ENCODE peak calls at places on chromosomes 5 and 9, in six cellular contexts. Z is A549; V is activated CD8-positive, alpha-beta T cell treated with anti-CD3 and anti-CD28 coated beads for 36 hours; Y is CD4-positive, alpha-beta T cell; M is tibial artery; S is fibroblast of pulmonary artery. C is an unnamed sample.
A peak's percentile ranks its signal among the peaks of the same experiment; 100 is the strongest.

GRCh38 chr9:86057491-86057890 is 41.9 kb downstream of the GOLM1 start:
- DNase-seq in Z (no peak), V (no peak), Y (no peak), M (no peak), S (no peak), C (no peak)

GRCh38 chr5:178212241-178213002 is 8.1 kb downstream of the HNRNPAB start:
- DNase-seq in Z (no peak), V (no peak), Y (no peak), M (no peak), S (no peak), C (no peak)

GRCh38 chr9:5553211-5553610 is 42.9 kb downstream of the PDCD1LG2 start:
- DNase-seq in Z (no peak), V (no peak), Y (no peak), M (no peak), S (peak; percentile 81), C (peak; percentile 89)

GRCh38 chr9:16601991-16602390 is 268.5 kb downstream of the BNC2 start:
- DNase-seq in Z (no peak), V (no peak), Y (no peak), M (no peak), S (no peak), C (no peak)

GRCh38 chr9:107905313-107906027 is 415.9 kb upstream of the KLF4 start:
- DNase-seq in Z (no peak), V (no peak), Y (no peak), M (no peak), S (no peak), C (no peak)

GRCh38 chr5:92505145-92505544 is 1075.9 kb downstream of the NR2F1-AS1 start:
- DNase-seq in Z (no peak), V (no peak), Y (no peak), M (no peak), S (peak; percentile 37), C (peak; percentile 53)

GRCh38 chr5:127912411-127912810 is 171.2 kb upstream of the SLC12A2 start:
- DNase-seq in Z (no peak), V (no peak), Y (no peak), M (no peak), S (no peak), C (no peak)

GRCh38 chr9:87684627-87685204 is 41.2 kb upstream of the CTSL start:
- DNase-seq in Z (peak; percentile 73), V (no peak), Y (no peak), M (no peak), S (peak; percentile 52), C (peak; percentile 24)

GRCh38 chr9:117121331-117121730 is 293.5 kb downstream of the ASTN2 start:
- DNase-seq in Z (no peak), V (no peak), Y (no peak), M (no peak), S (peak; percentile 13), C (no peak)

GRCh38 chr9:131630206-131630831 is 85.0 kb downstream of the PRRT1B start:
- DNase-seq in Z (no peak), V (peak; percentile 38), Y (no peak), M (no peak), S (no peak), C (no peak)

GRCh38 chr5:141878186-141878770 is at the start of gene PCDH1:
- DNase-seq in Z (no peak), V (no peak), Y (peak; percentile 34), M (no peak), S (peak; percentile 27), C (peak; percentile 14)

GRCh38 chr5:94174748-94175411 is 433.5 kb upstream of the POU5F2 start:
- DNase-seq in Z (no peak), V (no peak), Y (no peak), M (no peak), S (peak; percentile 13), C (peak; percentile 69)

GRCh38 chr9:83981126-83981871 is 694 bp downstream of the RMI1 start:
- DNase-seq in Z (peak; percentile 52), V (no peak), Y (no peak), M (peak; percentile 37), S (peak; percentile 46), C (peak; percentile 35)

GRCh38 chr5:176863041-176863764 is 35.9 kb downstream of the HK3 start:
- DNase-seq in Z (no peak), V (no peak), Y (no peak), M (no peak), S (no peak), C (no peak)

GRCh38 chr9:84874583-84874982 is 205.1 kb downstream of the NTRK2 start:
- DNase-seq in Z (no peak), V (no peak), Y (no peak), M (no peak), S (peak; percentile 44), C (no peak)

GRCh38 chr9:115672477-115673316 is 480.9 kb upstream of the PAPPA start:
- DNase-seq in Z (peak; percentile 84), V (no peak), Y (no peak), M (no peak), S (peak; percentile 96), C (peak; percentile 99)

GRCh38 chr5:128213340-128213739 is 129.8 kb downstream of the SLC12A2 start:
- DNase-seq in Z (peak; percentile 24), V (peak; percentile 63), Y (no peak), M (no peak), S (peak; percentile 89), C (peak; percentile 77)

GRCh38 chr9:130701059-130702022 is 7.8 kb downstream of the EXOSC2 start:
- DNase-seq in Z (peak; percentile 71), V (peak; percentile 83), Y (peak; percentile 62), M (peak; percentile 71), S (peak; percentile 90), C (peak; percentile 88)

GRCh38 chr9:131582466-131583341 is 37.4 kb downstream of the PRRT1B start:
- DNase-seq in Z (no peak), V (no peak), Y (no peak), M (no peak), S (no peak), C (no peak)

GRCh38 chr5:68449380-68449779 is 233.8 kb downstream of the PIK3R1 start:
- DNase-seq in Z (no peak), V (no peak), Y (no peak), M (peak; percentile 45), S (no peak), C (no peak)

GRCh38 chr9:100554935-100555401 is 22.9 kb upstream of the CAVIN4 start:
- DNase-seq in Z (no peak), V (no peak), Y (no peak), M (no peak), S (peak; percentile 40), C (peak; percentile 64)

GRCh38 chr5:43313854-43314457 is 744 bp upstream of the HMGCS1 start:
- DNase-seq in Z (no peak), V (peak; percentile 14), Y (no peak), M (no peak), S (peak; percentile 51), C (no peak)

GRCh38 chr9:34992376-34992951 is 2.9 kb downstream of the DNAJB5 start:
- DNase-seq in Z (no peak), V (peak; percentile 85), Y (peak; percentile 21), M (peak; percentile 76), S (peak; percentile 89), C (peak; percentile 94)

GRCh38 chr5:128121679-128122078 is 38.1 kb downstream of the SLC12A2 start:
- DNase-seq in Z (no peak), V (no peak), Y (no peak), M (no peak), S (peak; percentile 38), C (no peak)

GRCh38 chr5:24633705-24634325 is 11.0 kb downstream of the CDH10 start:
- DNase-seq in Z (peak; percentile 11), V (peak; percentile 2), Y (no peak), M (no peak), S (peak; percentile 53), C (peak; percentile 11)

GRCh38 chr5:171453988-171454387 is 34.5 kb downstream of the FGF18 start:
- DNase-seq in Z (no peak), V (no peak), Y (no peak), M (no peak), S (no peak), C (no peak)

GRCh38 chr9:114718801-114719221 is 36.8 kb upstream of the TEX48 start:
- DNase-seq in Z (no peak), V (peak; percentile 98), Y (peak; percentile 65), M (no peak), S (no peak), C (no peak)

GRCh38 chr9:36731068-36731467 is 158.4 kb downstream of the MELK start:
- DNase-seq in Z (no peak), V (no peak), Y (no peak), M (no peak), S (no peak), C (no peak)

GRCh38 chr5:17000296-17000939 is 64.3 kb upstream of the MYO10 start:
- DNase-seq in Z (peak; percentile 39), V (no peak), Y (no peak), M (no peak), S (peak; percentile 93), C (peak; percentile 98)

GRCh38 chr5:150398432-150399157 is 14.1 kb downstream of the CD74 start:
- DNase-seq in Z (peak; percentile 47), V (peak; percentile 40), Y (peak; percentile 23), M (no peak), S (no peak), C (no peak)
- TF ChIP-seq CTCF in Z (no peak), V (peak; percentile 55), Y (no peak), M (no peak), S (peak; percentile 2), C (peak; percentile 20)

GRCh38 chr5:124664287-124664686 is 82.2 kb downstream of the ZNF608 start:
- DNase-seq in Z (no peak), V (no peak), Y (no peak), M (no peak), S (no peak), C (no peak)

GRCh38 chr5:124661317-124662141 is 84.9 kb downstream of the ZNF608 start:
- DNase-seq in Z (peak; percentile 69), V (no peak), Y (no peak), M (no peak), S (peak; percentile 76), C (peak; percentile 92)

GRCh38 chr5:124660229-124661093 is 86.0 kb downstream of the ZNF608 start:
- DNase-seq in Z (no peak), V (no peak), Y (no peak), M (no peak), S (peak; percentile 43), C (no peak)

GRCh38 chr5:124663101-124663506 is 83.3 kb downstream of the ZNF608 start:
- DNase-seq in Z (no peak), V (no peak), Y (no peak), M (no peak), S (no peak), C (no peak)

GRCh38 chr5:124662261-124662781 is 84.1 kb downstream of the ZNF608 start:
- DNase-seq in Z (peak; percentile 27), V (no peak), Y (no peak), M (no peak), S (no peak), C (no peak)
- TF ChIP-seq CTCF in Z (no peak), V (no peak), Y (no peak), M (no peak), S (no peak), C (no peak)

DNA sequence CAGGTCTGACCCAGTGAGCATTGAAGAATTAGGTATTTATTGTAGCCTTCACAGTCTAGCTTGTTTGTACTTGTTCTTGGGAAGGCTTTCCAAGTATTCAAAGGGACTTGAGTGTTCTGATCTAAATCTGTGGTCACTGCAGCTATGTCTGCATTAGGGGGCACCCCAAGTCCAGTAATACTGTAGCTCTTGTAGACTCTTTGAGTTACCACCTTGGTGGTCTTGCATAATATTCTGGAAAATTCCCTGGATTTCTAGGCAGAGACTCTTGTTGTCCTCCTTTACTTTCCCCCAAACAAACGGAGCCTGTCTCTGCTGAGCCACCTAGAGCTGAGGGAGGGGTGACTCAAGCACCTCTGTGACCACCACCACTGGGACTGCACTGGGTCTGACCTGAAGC is 149.5 kb upstream of the DHFR start:
- DNase-seq in Z (no peak), V (no peak), Y (no peak), M (no peak), S (peak; percentile 11), C (no peak)
- TF ChIP-seq CTCF in Z (no peak), V (no peak), Y (no peak), M (no peak), S (no peak), C (no peak)

GRCh38 chr9:6944093-6944551 is 186.3 kb downstream of the KDM4C start:
- DNase-seq in Z (no peak), V (no peak), Y (no peak), M (no peak), S (peak; percentile 86), C (peak; percentile 82)
- TF ChIP-seq CTCF in Z (peak; percentile 17), V (no peak), Y (no peak), M (no peak), S (peak; percentile 10), C (no peak)

C was measured in IMR-90.